ENCODE peak calls at places on chromosomes 3 and 15, in six cellular contexts. One of them, this sample, is unnamed.

GRCh38 chr3:128433630-128434185 is 33.0 kb downstream of the DNAJB8 start:
- DNase-seq in activated T-cell treated with anti-CD3 and anti-CD28 coated beads, Interleukin-2, amount 50 U/mL, for 72 hours: no peak
- DNase-seq in effector CD4-positive, alpha-beta T cell: no peak
- DNase-seq in MM.1S: no peak
- DNase-seq in NCI-H2081: no peak
- DNase-seq in WTC11: no peak
- DNase-seq in this sample: no peak

GRCh38 chr3:9175421-9175820 is 74.0 kb downstream of the SRGAP3 start:
- DNase-seq in activated T-cell treated with anti-CD3 and anti-CD28 coated beads, Interleukin-2, amount 50 U/mL, for 72 hours: no peak
- DNase-seq in effector CD4-positive, alpha-beta T cell: no peak
- DNase-seq in MM.1S: no peak
- DNase-seq in NCI-H2081: no peak
- DNase-seq in WTC11: no peak
- DNase-seq in this sample: no peak

GRCh38 chr15:39279331-39279730 is 301.5 kb upstream of the THBS1 start:
- DNase-seq in activated T-cell treated with anti-CD3 and anti-CD28 coated beads, Interleukin-2, amount 50 U/mL, for 72 hours: no peak
- DNase-seq in effector CD4-positive, alpha-beta T cell: no peak
- DNase-seq in MM.1S: no peak
- DNase-seq in NCI-H2081: no peak
- DNase-seq in WTC11: no peak
- DNase-seq in this sample: no peak

GRCh38 chr3:141052570-141053069 is 1.5 kb downstream of the SPSB4 start:
- DNase-seq in activated T-cell treated with anti-CD3 and anti-CD28 coated beads, Interleukin-2, amount 50 U/mL, for 72 hours: no peak
- DNase-seq in effector CD4-positive, alpha-beta T cell: no peak
- DNase-seq in MM.1S: no peak
- DNase-seq in NCI-H2081: no peak
- DNase-seq in WTC11: peak; percentile 60
- DNase-seq in this sample: no peak

GRCh38 chr3:134897391-134898131 is 102.5 kb downstream of the EPHB1 start:
- DNase-seq in activated T-cell treated with anti-CD3 and anti-CD28 coated beads, Interleukin-2, amount 50 U/mL, for 72 hours: no peak
- DNase-seq in effector CD4-positive, alpha-beta T cell: no peak
- DNase-seq in MM.1S: no peak
- DNase-seq in NCI-H2081: no peak
- DNase-seq in WTC11: no peak
- DNase-seq in this sample: no peak

GRCh38 chr15:61275901-61276300 is 46.8 kb upstream of the RORA start:
- DNase-seq in activated T-cell treated with anti-CD3 and anti-CD28 coated beads, Interleukin-2, amount 50 U/mL, for 72 hours: no peak
- DNase-seq in effector CD4-positive, alpha-beta T cell: no peak
- DNase-seq in MM.1S: no peak
- DNase-seq in NCI-H2081: peak; percentile 80
- DNase-seq in WTC11: no peak
- DNase-seq in this sample: no peak

GRCh38 chr15:95932676-95933075 is 397.8 kb upstream of the NR2F2 start:
- DNase-seq in activated T-cell treated with anti-CD3 and anti-CD28 coated beads, Interleukin-2, amount 50 U/mL, for 72 hours: no peak
- DNase-seq in effector CD4-positive, alpha-beta T cell: no peak
- DNase-seq in MM.1S: no peak
- DNase-seq in NCI-H2081: no peak
- DNase-seq in WTC11: no peak
- DNase-seq in this sample: no peak

GRCh38 chr15:70863450-70864218 is 9.7 kb upstream of the LARP6 start:
- DNase-seq in activated T-cell treated with anti-CD3 and anti-CD28 coated beads, Interleukin-2, amount 50 U/mL, for 72 hours: no peak
- DNase-seq in effector CD4-positive, alpha-beta T cell: no peak
- DNase-seq in MM.1S: no peak
- DNase-seq in NCI-H2081: no peak
- DNase-seq in WTC11: no peak
- DNase-seq in this sample: no peak

GRCh38 chr15:66092053-66092976 is 161.2 kb downstream of the MEGF11 start:
- DNase-seq in activated T-cell treated with anti-CD3 and anti-CD28 coated beads, Interleukin-2, amount 50 U/mL, for 72 hours: no peak
- DNase-seq in effector CD4-positive, alpha-beta T cell: no peak
- DNase-seq in MM.1S: no peak
- DNase-seq in NCI-H2081: no peak
- DNase-seq in WTC11: no peak
- DNase-seq in this sample: no peak

GRCh38 chr3:14150078-14150477 is 25.2 kb downstream of the TMEM43 start:
- DNase-seq in activated T-cell treated with anti-CD3 and anti-CD28 coated beads, Interleukin-2, amount 50 U/mL, for 72 hours: no peak
- DNase-seq in effector CD4-positive, alpha-beta T cell: no peak
- DNase-seq in MM.1S: no peak
- DNase-seq in NCI-H2081: no peak
- DNase-seq in WTC11: no peak
- DNase-seq in this sample: no peak

GRCh38 chr3:194161181-194162045 is 25.5 kb downstream of the HES1 start:
- DNase-seq in activated T-cell treated with anti-CD3 and anti-CD28 coated beads, Interleukin-2, amount 50 U/mL, for 72 hours: no peak
- DNase-seq in effector CD4-positive, alpha-beta T cell: no peak
- DNase-seq in MM.1S: no peak
- DNase-seq in NCI-H2081: no peak
- DNase-seq in WTC11: no peak
- DNase-seq in this sample: no peak

GRCh38 chr3:25843332-25843731 is 53.4 kb downstream of the OXSM start:
- DNase-seq in activated T-cell treated with anti-CD3 and anti-CD28 coated beads, Interleukin-2, amount 50 U/mL, for 72 hours: no peak
- DNase-seq in effector CD4-positive, alpha-beta T cell: no peak
- DNase-seq in MM.1S: no peak
- DNase-seq in NCI-H2081: no peak
- DNase-seq in WTC11: no peak
- DNase-seq in this sample: no peak

GRCh38 chr3:101150504-101150903 is 157.3 kb upstream of the ABI3BP start:
- DNase-seq in activated T-cell treated with anti-CD3 and anti-CD28 coated beads, Interleukin-2, amount 50 U/mL, for 72 hours: no peak
- DNase-seq in effector CD4-positive, alpha-beta T cell: no peak
- DNase-seq in MM.1S: no peak
- DNase-seq in NCI-H2081: no peak
- DNase-seq in WTC11: no peak
- DNase-seq in this sample: no peak

GRCh38 chr3:68876112-68876713 is 56.1 kb downstream of the TAFA4 start:
- DNase-seq in activated T-cell treated with anti-CD3 and anti-CD28 coated beads, Interleukin-2, amount 50 U/mL, for 72 hours: peak; percentile 8
- DNase-seq in effector CD4-positive, alpha-beta T cell: peak; percentile 11
- DNase-seq in MM.1S: peak; percentile 74
- DNase-seq in NCI-H2081: peak; percentile 50
- DNase-seq in WTC11: peak; percentile 22
- DNase-seq in this sample: peak; percentile 44

GRCh38 chr3:94147039-94147438 is 84.2 kb downstream of the NSUN3 start:
- DNase-seq in activated T-cell treated with anti-CD3 and anti-CD28 coated beads, Interleukin-2, amount 50 U/mL, for 72 hours: no peak
- DNase-seq in effector CD4-positive, alpha-beta T cell: no peak
- DNase-seq in MM.1S: no peak
- DNase-seq in NCI-H2081: no peak
- DNase-seq in WTC11: no peak
- DNase-seq in this sample: no peak

GRCh38 chr3:32243519-32243918 is 5.0 kb downstream of the CMTM8 start:
- DNase-seq in activated T-cell treated with anti-CD3 and anti-CD28 coated beads, Interleukin-2, amount 50 U/mL, for 72 hours: no peak
- DNase-seq in effector CD4-positive, alpha-beta T cell: no peak
- DNase-seq in MM.1S: no peak
- DNase-seq in NCI-H2081: no peak
- DNase-seq in WTC11: no peak
- DNase-seq in this sample: no peak

GRCh38 chr3:146170591-146170990 is 9.6 kb upstream of the PLOD2 start:
- DNase-seq in activated T-cell treated with anti-CD3 and anti-CD28 coated beads, Interleukin-2, amount 50 U/mL, for 72 hours: no peak
- DNase-seq in effector CD4-positive, alpha-beta T cell: no peak
- DNase-seq in MM.1S: no peak
- DNase-seq in NCI-H2081: no peak
- DNase-seq in WTC11: no peak
- DNase-seq in this sample: no peak

GRCh38 chr15:95469601-95470000 is 860.9 kb upstream of the NR2F2 start:
- DNase-seq in activated T-cell treated with anti-CD3 and anti-CD28 coated beads, Interleukin-2, amount 50 U/mL, for 72 hours: no peak
- DNase-seq in effector CD4-positive, alpha-beta T cell: no peak
- DNase-seq in MM.1S: no peak
- DNase-seq in NCI-H2081: no peak
- DNase-seq in WTC11: no peak
- DNase-seq in this sample: no peak

GRCh38 chr3:106717178-106717780 is 660.0 kb upstream of the CCDC54 start:
- DNase-seq in activated T-cell treated with anti-CD3 and anti-CD28 coated beads, Interleukin-2, amount 50 U/mL, for 72 hours: no peak
- DNase-seq in effector CD4-positive, alpha-beta T cell: no peak
- DNase-seq in MM.1S: no peak
- DNase-seq in NCI-H2081: no peak
- DNase-seq in WTC11: no peak
- DNase-seq in this sample: no peak